ENCODE peak calls at places on chromosomes 6 and 20, in eight cellular contexts. G is keratinocyte; L is amniotic stem cell; Z is mammary epithelial cell; I is stimulated activated CD4-positive, alpha-beta T cell treated with anti-CD3 and anti-CD28 coated beads, Interleukin-12 subunit alpha, Interleukin-12 subunit beta, amount 100 ng/mL, for 4 hours; H is activated naive CD4-positive, alpha-beta T cell; U is HAP-1; X is nephron progenitor cell. R is an unnamed sample.

GRCh38 chr20:48219306-48219705 is 434.0 kb upstream of the SULF2 start:
- DNase-seq in G (no peak), L (no peak), Z (no peak), I (no peak), H (no peak), U (no peak), X (no peak), R (no peak)

GRCh38 chr6:75306074-75306473 is 21.5 kb upstream of the TMEM30A start:
- DNase-seq in G (no peak), L (no peak), Z (no peak), I (no peak), H (no peak), U (no peak), X (no peak), R (no peak)

GRCh38 chr6:39330057-39330456 is 7.6 kb upstream of the KCNK16 start:
- DNase-seq in G (no peak), L (no peak), Z (no peak), I (no peak), H (no peak), U (no peak), X (no peak), R (no peak)

GRCh38 chr6:163459536-163459935 is 45.0 kb downstream of the QKI start:
- DNase-seq in G (no peak), L (no peak), Z (no peak), I (no peak), H (no peak), U (no peak), X (no peak), R (no peak)

GRCh38 chr6:101668496-101668895 is 275.0 kb downstream of the GRIK2 start:
- DNase-seq in G (peak; percentile 66), L (no peak), Z (peak; percentile 91), I (no peak), H (no peak), U (no peak), X (no peak), R (no peak)

GRCh38 chr6:163717106-163717764 is 302.7 kb downstream of the QKI start:
- DNase-seq in G (no peak), L (no peak), Z (no peak), I (no peak), H (no peak), U (no peak), X (no peak), R (no peak)

GRCh38 chr6:12356983-12357972 is 67.1 kb downstream of the EDN1 start:
- DNase-seq in G (no peak), L (no peak), Z (peak; percentile 43), I (no peak), H (no peak), U (no peak), X (no peak), R (no peak)

GRCh38 chr20:13744403-13744802 is 40.3 kb downstream of the ESF1 start:
- DNase-seq in G (no peak), L (no peak), Z (no peak), I (no peak), H (no peak), U (no peak), X (no peak), R (no peak)

GRCh38 chr6:96794980-96795379 is 42.3 kb downstream of the GPR63 start:
- DNase-seq in G (no peak), L (no peak), Z (no peak), I (no peak), H (no peak), U (no peak), X (no peak), R (no peak)

GRCh38 chr6:34067814-34068213 is 78.1 kb downstream of the GRM4 start:
- DNase-seq in G (no peak), L (no peak), Z (no peak), I (no peak), H (no peak), U (no peak), X (no peak), R (peak; percentile 21)

GRCh38 chr6:90121982-90122381 is 174.7 kb downstream of the BACH2 start:
- DNase-seq in G (peak; percentile 25), L (no peak), Z (peak; percentile 87), I (no peak), H (no peak), U (no peak), X (no peak), R (no peak)

GRCh38 chr20:50788045-50788867 is 6.6 kb upstream of the BCAS4 start:
- DNase-seq in G (no peak), L (no peak), Z (peak; percentile 62), I (no peak), H (no peak), U (peak; percentile 75), X (no peak), R (no peak)